ENCODE peak calls at places on chromosomes 16 and 17, in five cellular contexts. One of them, this sample, is unnamed. For H3K4me1, the result is how much of the 10 kb centered on the place peaks cover.

GRCh38 chr16:86195863-86196630 is 297.1 kb downstream of the IRF8 start:
- DNase-seq in gastrocnemius medialis: no peak
- DNase-seq in OCI-LY7: no peak
- DNase-seq in heart right ventricle: no peak
- DNase-seq in cardiac muscle cell: peak
- DNase-seq in this sample: no peak

GRCh38 chr16:70258065-70258464 is 6.3 kb upstream of the EXOSC6 start:
- DNase-seq in OCI-LY7: no peak
- DNase-seq in heart right ventricle: no peak
- DNase-seq in cardiac muscle cell: no peak
- DNase-seq in gastrocnemius medialis: no peak
- DNase-seq in this sample: peak

GRCh38 chr17:79633937-79634813 is 23.3 kb upstream of the RBFOX3 start:
- DNase-seq in OCI-LY7: no peak
- DNase-seq in heart right ventricle: no peak
- DNase-seq in cardiac muscle cell: no peak
- DNase-seq in gastrocnemius medialis: no peak
- DNase-seq in this sample: peak

GRCh38 chr17:45334231-45334630 is 17.4 kb upstream of the MAP3K14 start:
- DNase-seq in cardiac muscle cell: no peak
- DNase-seq in heart right ventricle: no peak
- DNase-seq in OCI-LY7: peak
- DNase-seq in gastrocnemius medialis: no peak
- DNase-seq in this sample: no peak

GRCh38 chr16:30893082-30893743 is 664 bp downstream of the BCL7C start:
- DNase-seq in heart right ventricle: no peak
- DNase-seq in OCI-LY7: no peak
- DNase-seq in gastrocnemius medialis: no peak
- DNase-seq in cardiac muscle cell: no peak
- DNase-seq in this sample: peak

GRCh38 chr17:79739148-79740062 is 8.7 kb downstream of the ENPP7 start:
- DNase-seq in gastrocnemius medialis: no peak
- DNase-seq in OCI-LY7: no peak
- DNase-seq in heart right ventricle: no peak
- DNase-seq in cardiac muscle cell: no peak
- DNase-seq in this sample: no peak

GRCh38 chr16:19167710-19168172 is 299 bp upstream of the SYT17 start:
- DNase-seq in cardiac muscle cell: peak
- DNase-seq in heart right ventricle: peak
- DNase-seq in gastrocnemius medialis: peak
- DNase-seq in OCI-LY7: peak
- DNase-seq in this sample: peak

GRCh38 chr16:17571499-17572093 is 100.8 kb upstream of the XYLT1 start:
- DNase-seq in heart right ventricle: no peak
- DNase-seq in gastrocnemius medialis: no peak
- DNase-seq in OCI-LY7: no peak
- DNase-seq in cardiac muscle cell: no peak
- DNase-seq in this sample: no peak

GRCh38 chr16:80940069-80940856 is 66.4 kb downstream of the CMC2 start:
- DNase-seq in OCI-LY7: no peak
- DNase-seq in gastrocnemius medialis: no peak
- DNase-seq in cardiac muscle cell: no peak
- DNase-seq in heart right ventricle: no peak
- DNase-seq in this sample: no peak

GRCh38 chr16:80935691-80936090 is 71.0 kb downstream of the CMC2 start:
- DNase-seq in OCI-LY7: no peak
- DNase-seq in gastrocnemius medialis: no peak
- DNase-seq in heart right ventricle: no peak
- DNase-seq in cardiac muscle cell: no peak
- DNase-seq in this sample: no peak

GRCh38 chr16:80936410-80936809 is 70.3 kb downstream of the CMC2 start:
- DNase-seq in cardiac muscle cell: no peak
- DNase-seq in OCI-LY7: no peak
- DNase-seq in heart right ventricle: no peak
- DNase-seq in gastrocnemius medialis: no peak
- DNase-seq in this sample: no peak

GRCh38 chr16:80938928-80939260 is 67.8 kb downstream of the CMC2 start:
- DNase-seq in heart right ventricle: no peak
- DNase-seq in gastrocnemius medialis: no peak
- DNase-seq in cardiac muscle cell: no peak
- DNase-seq in OCI-LY7: no peak
- DNase-seq in this sample: no peak

DNA sequence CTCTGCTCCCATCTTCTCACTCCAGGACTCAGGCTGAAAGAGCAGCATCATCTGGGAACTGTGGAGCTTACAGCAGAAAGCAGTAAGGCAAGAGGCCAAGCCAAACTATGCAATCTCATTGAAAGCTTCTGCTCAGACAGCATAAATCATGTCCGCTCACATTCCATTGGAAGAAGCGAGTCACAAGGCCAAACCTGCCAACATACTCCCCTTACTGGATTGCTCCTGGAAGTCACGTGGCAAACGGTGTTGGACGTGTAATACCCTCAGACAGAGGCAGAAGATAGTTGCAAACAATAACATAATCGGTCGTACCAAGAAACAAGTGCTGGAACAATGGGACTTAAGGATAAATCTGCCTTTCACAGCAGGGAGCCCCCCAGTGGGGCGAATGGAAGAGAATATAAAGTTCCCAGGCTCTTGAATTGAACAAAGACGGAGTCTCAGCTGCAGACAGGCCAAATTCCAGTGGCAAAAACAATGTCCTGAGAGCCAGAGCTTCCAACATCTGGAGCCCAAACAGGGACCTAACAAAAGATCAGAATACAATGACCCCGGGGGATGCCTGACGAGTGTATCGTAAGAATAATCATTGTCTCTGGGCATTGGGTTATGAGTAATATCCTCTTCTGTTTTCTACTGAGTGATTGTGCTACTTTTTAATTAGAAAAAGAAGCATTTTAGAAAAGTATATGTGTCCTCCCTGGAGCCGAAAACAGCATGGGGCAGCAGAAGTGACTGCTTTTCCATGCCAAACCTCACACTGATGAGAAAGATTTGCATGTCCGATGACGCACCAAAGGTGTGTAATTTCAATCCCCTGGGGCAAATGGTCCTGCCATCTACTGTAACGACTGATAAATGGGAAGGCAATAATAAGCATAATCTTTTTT is 68.4 kb downstream of the CMC2 start:
- DNase-seq in cardiac muscle cell: no peak
- DNase-seq in heart right ventricle: peak
- DNase-seq in OCI-LY7: no peak
- DNase-seq in gastrocnemius medialis: peak
- DNase-seq in this sample: peak
- H3K4me3 ChIP-seq in cardiac muscle cell: no peak
- H3K4me3 ChIP-seq in heart right ventricle: no peak
- H3K4me3 ChIP-seq in OCI-LY7: no peak
- H3K4me3 ChIP-seq in gastrocnemius medialis: no peak
- H3K4me3 ChIP-seq in this sample: no peak

GRCh38 chr16:11620243-11621003 is 33.7 kb upstream of the LITAF start:
- DNase-seq in OCI-LY7: peak
- DNase-seq in gastrocnemius medialis: no peak
- DNase-seq in heart right ventricle: no peak
- DNase-seq in cardiac muscle cell: no peak
- DNase-seq in this sample: no peak
- H3K4me1 ChIP-seq in OCI-LY7: half or more
- H3K4me1 ChIP-seq in gastrocnemius medialis: under half
- H3K4me1 ChIP-seq in heart right ventricle: under half
- H3K4me1 ChIP-seq in cardiac muscle cell: under half
- H3K4me1 ChIP-seq in this sample: under half

GRCh38 chr17:27356091-27356705 is 62.3 kb downstream of the WSB1 start:
- DNase-seq in heart right ventricle: no peak
- DNase-seq in cardiac muscle cell: no peak
- DNase-seq in OCI-LY7: no peak
- DNase-seq in gastrocnemius medialis: no peak
- DNase-seq in this sample: peak
- H3K4me3 ChIP-seq in heart right ventricle: no peak
- H3K4me3 ChIP-seq in cardiac muscle cell: no peak
- H3K4me3 ChIP-seq in OCI-LY7: no peak
- H3K4me3 ChIP-seq in gastrocnemius medialis: no peak
- H3K4me3 ChIP-seq in this sample: no peak

GRCh38 chr16:892006-892405 is 78.8 kb downstream of the LMF1 start:
- DNase-seq in heart right ventricle: no peak
- DNase-seq in gastrocnemius medialis: no peak
- DNase-seq in OCI-LY7: no peak
- DNase-seq in cardiac muscle cell: no peak
- DNase-seq in this sample: no peak
- H3K4me1 ChIP-seq in heart right ventricle: under half
- H3K4me1 ChIP-seq in gastrocnemius medialis: under half
- H3K4me1 ChIP-seq in OCI-LY7: under half
- H3K4me1 ChIP-seq in cardiac muscle cell: under half
- H3K4me1 ChIP-seq in this sample: under half

DNA sequence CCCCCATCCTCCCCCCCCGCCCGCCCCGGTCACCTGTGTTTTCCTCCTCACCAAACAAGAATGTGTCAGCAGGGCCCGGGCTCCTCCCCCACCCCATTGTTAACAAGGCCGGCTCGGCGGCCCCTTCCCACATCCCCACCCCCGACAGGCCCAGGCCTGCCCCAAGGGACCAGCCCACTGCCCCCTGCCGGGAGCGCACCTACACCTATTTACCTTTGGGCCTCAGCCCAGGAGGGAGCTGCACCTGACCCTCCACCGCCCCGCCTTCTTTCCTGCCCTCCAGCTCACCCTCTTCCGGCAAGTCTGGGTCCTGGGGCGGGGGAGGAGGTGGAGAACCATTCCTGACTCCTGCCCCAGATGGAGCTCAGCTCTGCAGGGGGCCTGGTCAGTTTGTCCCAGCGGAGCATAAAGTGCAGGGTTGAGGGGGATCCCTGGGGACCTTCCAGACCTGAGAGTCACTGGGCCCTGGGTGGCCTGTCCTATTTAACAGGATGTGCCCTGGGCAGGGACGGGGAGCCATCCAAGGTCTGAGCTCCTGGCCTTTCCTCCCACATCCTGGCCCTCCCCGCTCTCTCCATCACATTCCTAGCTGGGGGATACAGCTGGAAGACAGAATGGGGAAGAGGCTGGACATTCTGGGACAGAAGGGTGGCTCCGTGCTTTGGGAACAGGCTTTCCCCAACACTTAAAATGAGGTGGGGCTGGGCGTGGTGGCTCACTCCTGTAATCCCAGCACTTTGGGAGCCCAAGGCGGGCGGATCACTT is 8.3 kb downstream of the FOXJ1 start:
- DNase-seq in cardiac muscle cell: no peak
- DNase-seq in OCI-LY7: no peak
- DNase-seq in gastrocnemius medialis: no peak
- DNase-seq in heart right ventricle: no peak
- DNase-seq in this sample: no peak
- H3K4me3 ChIP-seq in cardiac muscle cell: no peak
- H3K4me3 ChIP-seq in OCI-LY7: no peak
- H3K4me3 ChIP-seq in gastrocnemius medialis: no peak
- H3K4me3 ChIP-seq in heart right ventricle: no peak
- H3K4me3 ChIP-seq in this sample: no peak

GRCh38 chr16:67923414-67924127 is 8.1 kb downstream of the CTRL start:
- DNase-seq in OCI-LY7: no peak
- DNase-seq in gastrocnemius medialis: peak
- DNase-seq in cardiac muscle cell: peak
- DNase-seq in heart right ventricle: no peak
- DNase-seq in this sample: no peak
- H3K4me1 ChIP-seq in OCI-LY7: under half
- H3K4me1 ChIP-seq in gastrocnemius medialis: half or more
- H3K4me1 ChIP-seq in cardiac muscle cell: under half
- H3K4me1 ChIP-seq in heart right ventricle: half or more
- H3K4me1 ChIP-seq in this sample: under half

This sample was measured in aorta.